ENCODE peak calls at places on chromosomes 2 and 18, in seven cellular contexts. R is CD4-positive, alpha-beta T cell; Y is RWPE1; I is HCT116; P is endothelial cell; T is K562; J is suprapubic skin. F is an unnamed sample.

GRCh38 chr18:23573948-23574431 is 12.3 kb downstream of the NPC1 start:
- DNase-seq in R (no peak), Y (peak), I (no peak), P (no peak), T (no peak), J (no peak), F (no peak)

GRCh38 chr2:232190796-232191195 is 187.8 kb upstream of the ALPP start:
- DNase-seq in R (no peak), Y (no peak), I (no peak), P (no peak), T (no peak), J (no peak), F (no peak)

GRCh38 chr2:212147921-212148513 is 390.6 kb downstream of the ERBB4 start:
- DNase-seq in R (no peak), Y (no peak), I (no peak), P (no peak), T (no peak), J (no peak), F (no peak)

GRCh38 chr2:226740039-226740648 is 59.5 kb downstream of the IRS1 start:
- DNase-seq in R (no peak), Y (no peak), I (no peak), P (no peak), T (no peak), J (no peak), F (no peak)

GRCh38 chr2:236665572-236666118 is 96.0 kb downstream of the ACKR3 start:
- DNase-seq in R (no peak), Y (no peak), I (no peak), P (no peak), T (no peak), J (peak), F (no peak)

GRCh38 chr2:173229086-173229485 is 125.6 kb upstream of the CDCA7 start:
- DNase-seq in R (no peak), Y (no peak), I (no peak), P (no peak), T (no peak), J (no peak), F (no peak)

GRCh38 chr2:217922101-217923006 is 80.4 kb downstream of the TNS1 start:
- DNase-seq in R (no peak), Y (no peak), I (no peak), P (no peak), T (peak), J (no peak), F (no peak)

GRCh38 chr2:20444113-20444992 is 2.5 kb upstream of the RHOB start:
- DNase-seq in R (no peak), Y (no peak), I (no peak), P (no peak), T (no peak), J (peak), F (no peak)

GRCh38 chr18:78679061-78679460 is 300.6 kb upstream of the SALL3 start:
- DNase-seq in R (no peak), Y (no peak), I (no peak), P (no peak), T (no peak), J (no peak), F (no peak)

GRCh38 chr2:235106874-235107639 is 155.2 kb downstream of the SH3BP4 start:
- DNase-seq in R (no peak), Y (peak), I (peak), P (peak), T (peak), J (no peak), F (peak)

GRCh38 chr18:37604032-37604431 is 38.4 kb upstream of the CELF4 start:
- DNase-seq in R (no peak), Y (no peak), I (no peak), P (no peak), T (no peak), J (no peak), F (no peak)

GRCh38 chr2:200212862-200213425 is 93.5 kb upstream of the SPATS2L start:
- DNase-seq in R (no peak), Y (no peak), I (no peak), P (no peak), T (no peak), J (no peak), F (no peak)

GRCh38 chr2:108640731-108641130 is 78.6 kb upstream of the RANBP2 start:
- DNase-seq in R (no peak), Y (peak), I (no peak), P (no peak), T (no peak), J (no peak), F (no peak)

GRCh38 chr2:128268611-128269357 is 49.9 kb downstream of the HS6ST1 start:
- DNase-seq in R (no peak), Y (no peak), I (no peak), P (no peak), T (no peak), J (no peak), F (no peak)

GRCh38 chr18:62784338-62784965 is 69.1 kb downstream of the PHLPP1 start:
- DNase-seq in R (no peak), Y (no peak), I (no peak), P (no peak), T (no peak), J (no peak), F (no peak)

GRCh38 chr2:231181848-231182247 is 16.6 kb upstream of the ARMC9 start:
- DNase-seq in R (no peak), Y (no peak), I (no peak), P (no peak), T (peak), J (peak), F (no peak)

GRCh38 chr2:84865181-84865783 is 15.6 kb downstream of the TRABD2A start:
- DNase-seq in R (no peak), Y (no peak), I (no peak), P (no peak), T (no peak), J (no peak), F (no peak)

GRCh38 chr18:54791657-54792056 is 36.6 kb upstream of the RAB27B start:
- DNase-seq in R (no peak), Y (no peak), I (no peak), P (no peak), T (no peak), J (no peak), F (no peak)

GRCh38 chr2:22929998-22930397 is 455.0 kb upstream of the KLHL29 start:
- DNase-seq in R (no peak), Y (no peak), I (no peak), P (no peak), T (no peak), J (no peak), F (no peak)

GRCh38 chr18:69948919-69949537 is 1.4 kb upstream of the CD226 start:
- DNase-seq in R (no peak), Y (no peak), I (no peak), P (no peak), T (no peak), J (no peak), F (peak)

GRCh38 chr2:171541202-171541884 is 19.1 kb downstream of the CYBRD1 start:
- DNase-seq in R (no peak), Y (no peak), I (no peak), P (no peak), T (peak), J (no peak), F (no peak)

GRCh38 chr2:123993728-123994323 is 31.3 kb upstream of the CNTNAP5 start:
- DNase-seq in R (no peak), Y (peak), I (no peak), P (peak), T (peak), J (no peak), F (no peak)

GRCh38 chr2:216064014-216064630 is 17.5 kb downstream of the PECR start:
- DNase-seq in R (no peak), Y (no peak), I (no peak), P (no peak), T (no peak), J (no peak), F (no peak)

GRCh38 chr2:174608866-174609214 is 11.2 kb upstream of the WIPF1 start:
- DNase-seq in R (no peak), Y (no peak), I (no peak), P (no peak), T (no peak), J (no peak), F (no peak)

GRCh38 chr2:127579231-127579630 is 43.7 kb downstream of the MYO7B start:
- DNase-seq in R (no peak), Y (no peak), I (no peak), P (no peak), T (no peak), J (no peak), F (no peak)

GRCh38 chr2:236980961-236981360 is 104.7 kb upstream of the COPS8 start:
- DNase-seq in R (no peak), Y (no peak), I (no peak), P (no peak), T (no peak), J (no peak), F (no peak)

GRCh38 chr18:68449292-68449691 is 265.6 kb downstream of the TMX3 start:
- DNase-seq in R (no peak), Y (no peak), I (no peak), P (no peak), T (no peak), J (no peak), F (no peak)

GRCh38 chr2:75454221-75454620 is 106.5 kb downstream of the EVA1A start:
- DNase-seq in R (no peak), Y (no peak), I (no peak), P (no peak), T (no peak), J (no peak), F (no peak)

GRCh38 chr18:6816154-6816553 is 86.6 kb downstream of the ARHGAP28 start:
- DNase-seq in R (no peak), Y (no peak), I (no peak), P (no peak), T (no peak), J (no peak), F (no peak)

GRCh38 chr2:171416009-171416926 is 17.5 kb downstream of the METTL8 start:
- DNase-seq in R (peak), Y (peak), I (peak), P (peak), T (peak), J (peak), F (peak)

GRCh38 chr2:241312082-241312481 is 3.4 kb downstream of the HDLBP start:
- DNase-seq in R (no peak), Y (peak), I (no peak), P (no peak), T (no peak), J (no peak), F (no peak)

GRCh38 chr2:25305809-25306208 is 35.9 kb downstream of the DNMT3A start:
- DNase-seq in R (no peak), Y (no peak), I (no peak), P (no peak), T (no peak), J (no peak), F (no peak)

GRCh38 chr2:20456049-20456665 is 9.3 kb downstream of the RHOB start:
- DNase-seq in R (no peak), Y (no peak), I (no peak), P (no peak), T (no peak), J (peak), F (no peak)

DNA sequence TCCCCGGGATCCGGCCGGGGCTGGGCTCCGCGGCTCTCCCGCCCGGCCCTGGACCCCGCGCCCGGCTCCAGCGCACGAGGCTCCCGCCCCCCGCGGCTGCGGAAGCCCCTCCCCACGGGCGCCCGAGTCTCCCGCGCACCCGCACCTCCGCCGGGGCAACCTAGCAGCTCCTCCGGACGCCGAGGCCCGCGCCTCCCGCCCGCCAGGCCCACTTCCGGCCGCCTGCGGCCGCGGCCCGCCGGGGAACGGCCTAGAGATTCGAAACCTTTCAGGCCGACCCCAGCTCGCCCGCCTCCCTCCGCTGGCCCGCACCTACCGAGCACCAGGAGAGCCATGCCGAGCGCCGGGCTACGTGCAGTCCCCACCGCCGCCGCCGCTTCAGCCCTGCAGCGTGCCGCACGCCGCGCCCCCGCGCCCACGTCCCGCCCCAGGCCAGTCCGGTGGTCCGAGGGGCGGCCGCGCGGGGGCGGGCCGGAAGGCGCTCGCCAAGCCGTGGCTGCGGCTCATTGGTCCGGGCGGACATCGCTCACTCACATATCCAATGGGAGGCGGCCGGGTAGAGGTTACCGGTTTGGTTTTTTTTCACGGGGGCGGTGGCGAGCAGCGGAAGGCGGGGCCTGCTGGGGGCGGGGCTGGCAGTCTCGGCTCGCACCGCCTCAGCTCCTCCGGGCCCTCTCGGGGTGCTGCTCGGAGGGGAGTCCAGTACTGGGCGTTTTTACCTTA is at the start of gene PDIA6:
- DNase-seq in R (peak), Y (peak), I (peak), P (peak), T (peak), J (peak), F (peak)
- TF ChIP-seq CTCF in R (no peak), Y (no peak), I (no peak), P (peak), T (no peak), J (no peak), F (no peak)

GRCh38 chr2:1136071-1136470 is 185.4 kb downstream of the SNTG2 start:
- DNase-seq in R (no peak), Y (no peak), I (no peak), P (no peak), T (peak), J (no peak), F (no peak)
- TF ChIP-seq CTCF in R (no peak), Y (no peak), I (peak), P (no peak), T (no peak), J (no peak), F (no peak)

GRCh38 chr2:96117701-96118588 is 1.6 kb upstream of the ADRA2B start:
- DNase-seq in R (no peak), Y (peak), I (no peak), P (no peak), T (peak), J (no peak), F (no peak)
- TF ChIP-seq CTCF in R (no peak), Y (no peak), I (no peak), P (no peak), T (peak), J (no peak), F (no peak)

GRCh38 chr18:46046126-46046525 is 25.9 kb downstream of the PSTPIP2 start:
- DNase-seq in R (no peak), Y (no peak), I (no peak), P (no peak), T (no peak), J (no peak), F (no peak)
- TF ChIP-seq CTCF in R (no peak), Y (no peak), I (no peak), P (peak), T (no peak), J (no peak), F (no peak)

GRCh38 chr2:153109793-153110192 is 368.8 kb downstream of the RPRM start:
- DNase-seq in R (no peak), Y (no peak), I (no peak), P (no peak), T (no peak), J (no peak), F (no peak)

GRCh38 chr2:153110477-153110876 is 368.1 kb downstream of the RPRM start:
- DNase-seq in R (no peak), Y (no peak), I (no peak), P (no peak), T (no peak), J (no peak), F (no peak)

DNA sequence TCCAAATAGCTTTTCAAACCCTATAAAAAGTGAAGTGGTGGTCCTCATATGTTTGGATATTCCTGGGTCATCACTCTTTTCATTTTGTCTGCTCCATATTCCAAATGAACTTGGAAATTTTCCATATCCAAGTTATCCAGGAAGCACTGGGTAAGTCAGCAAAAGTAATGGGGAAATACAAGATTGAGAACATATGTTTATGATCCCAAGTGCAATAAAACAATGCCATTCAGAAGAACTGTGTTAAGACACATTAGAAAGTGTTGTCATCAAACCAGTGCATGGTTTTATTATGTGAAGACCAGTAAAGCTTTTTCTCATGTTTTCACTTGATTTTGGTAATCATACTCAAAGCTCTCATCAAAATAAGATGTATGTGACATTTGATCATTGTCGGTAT is 363.4 kb downstream of the RPRM start:
- DNase-seq in R (no peak), Y (no peak), I (no peak), P (no peak), T (no peak), J (no peak), F (no peak)
- TF ChIP-seq CTCF in R (no peak), Y (no peak), I (no peak), P (no peak), T (no peak), J (no peak), F (no peak)

DNA sequence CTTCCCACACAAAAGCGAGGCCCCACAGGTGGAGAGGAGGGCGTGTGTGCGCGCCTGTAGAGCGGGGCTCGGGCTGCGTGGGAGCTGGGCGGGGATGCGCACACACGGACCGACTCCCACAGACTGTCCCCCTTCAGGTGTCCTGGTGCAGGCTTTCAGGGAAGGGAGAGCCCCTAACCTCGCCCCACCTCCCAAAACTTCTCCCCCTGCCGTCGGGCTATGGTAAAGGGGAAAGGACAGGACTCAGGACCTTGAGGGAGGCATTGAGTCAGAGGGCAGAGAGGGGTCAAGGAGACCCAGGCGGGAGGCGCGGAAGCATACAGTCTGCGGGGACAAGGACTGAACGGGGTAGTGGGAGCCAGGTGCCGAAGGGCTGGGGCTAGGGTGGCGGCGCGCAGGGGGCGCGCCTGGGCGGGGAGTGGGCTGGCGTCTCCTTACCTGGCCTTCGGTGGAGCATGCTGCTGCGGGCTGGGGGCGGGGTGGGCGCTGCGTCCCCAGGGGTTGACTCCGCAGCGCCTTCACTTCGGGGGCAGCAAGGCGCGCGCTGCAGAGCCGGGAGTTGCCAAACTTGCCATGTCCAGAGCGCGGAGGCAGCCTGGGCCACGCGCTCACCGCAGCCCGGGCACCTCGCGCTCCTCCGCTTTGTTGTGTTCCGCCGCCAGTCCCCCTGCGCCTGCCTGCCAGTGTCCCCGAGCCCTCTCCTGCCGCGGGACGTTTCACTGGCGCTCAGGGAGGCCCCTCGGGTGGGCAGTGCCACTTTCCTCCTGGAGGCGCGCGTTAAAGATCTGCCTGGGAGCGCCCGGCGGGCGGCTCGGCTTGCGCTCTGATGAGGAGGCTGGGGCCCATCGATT is 302.0 kb downstream of the NCKAP5 start:
- DNase-seq in R (no peak), Y (no peak), I (no peak), P (peak), T (no peak), J (no peak), F (no peak)
- TF ChIP-seq CTCF in R (no peak), Y (no peak), I (no peak), P (peak), T (no peak), J (no peak), F (no peak)

GRCh38 chr2:166695154-166695553 is 193.1 kb upstream of the XIRP2 start:
- DNase-seq in R (no peak), Y (no peak), I (no peak), P (no peak), T (no peak), J (no peak), F (no peak)

GRCh38 chr2:166700079-166700478 is 188.2 kb upstream of the XIRP2 start:
- DNase-seq in R (no peak), Y (no peak), I (no peak), P (no peak), T (no peak), J (no peak), F (no peak)
- TF ChIP-seq CTCF in R (no peak), Y (no peak), I (no peak), P (no peak), T (no peak), J (no peak), F (no peak)